ENCODE peak calls at places on chromosomes 6 and 20, in nine cellular contexts. K, D, Q, A, I, M, X, F and B are unnamed samples.

GRCh38 chr6:56278186-56278585 is 30.8 kb upstream of the COL21A1 start:
- DNase-seq in A (no peak), M (no peak), X (no peak), K (no peak), Q (no peak), D (no peak), I (no peak), F (no peak), B (no peak)

GRCh38 chr6:148342146-148343027 is at the start of gene SASH1:
- DNase-seq in F (peak), M (peak), Q (peak), D (peak), X (no peak), A (peak), I (peak), K (peak), B (peak)

GRCh38 chr20:58547527-58548475 is 32.6 kb upstream of the APCDD1L start:
- DNase-seq in F (no peak), M (no peak), A (peak), I (peak), D (peak), K (peak), Q (no peak), X (no peak), B (peak)

GRCh38 chr20:47727170-47727880 is 58.0 kb downstream of the SULF2 start:
- DNase-seq in I (no peak), D (no peak), M (no peak), Q (no peak), A (no peak), F (peak), X (no peak), K (no peak), B (no peak)

GRCh38 chr20:41095110-41095969 is 42.0 kb upstream of the PLCG1 start:
- DNase-seq in M (peak), F (peak), K (peak), X (peak), A (peak), Q (peak), I (no peak), D (peak), B (no peak)

GRCh38 chr6:15881150-15881549 is 218.3 kb upstream of the DTNBP1 start:
- DNase-seq in A (no peak), M (no peak), F (no peak), I (no peak), K (no peak), Q (no peak), D (no peak), X (no peak), B (no peak)

GRCh38 chr6:137873273-137873762 is 6.3 kb downstream of the TNFAIP3 start:
- DNase-seq in D (peak), M (no peak), X (peak), K (peak), A (no peak), F (peak), Q (no peak), I (no peak), B (no peak)

GRCh38 chr6:12331474-12331873 is 41.3 kb downstream of the EDN1 start:
- DNase-seq in X (no peak), I (no peak), K (no peak), F (no peak), Q (no peak), M (no peak), D (no peak), A (no peak), B (peak)

GRCh38 chr20:5481872-5482271 is 165.1 kb upstream of the PROKR2 start:
- DNase-seq in F (no peak), Q (no peak), X (no peak), A (no peak), M (no peak), I (no peak), D (no peak), K (no peak), B (no peak)

GRCh38 chr6:108113557-108114519 is 39.3 kb upstream of the OSTM1 start:
- DNase-seq in I (no peak), X (no peak), M (peak), K (peak), F (peak), D (peak), A (peak), Q (peak), B (no peak)

GRCh38 chr6:166618251-166618650 is 8.8 kb downstream of the RPS6KA2 start:
- DNase-seq in Q (no peak), I (no peak), X (no peak), K (no peak), D (no peak), F (no peak), M (no peak), A (no peak), B (peak)

GRCh38 chr6:17120019-17120418 is 18.2 kb downstream of the STMND1 start:
- DNase-seq in I (no peak), D (no peak), X (peak), M (no peak), A (no peak), Q (no peak), K (no peak), F (no peak), B (no peak)

GRCh38 chr20:24289737-24290481 is 179.5 kb upstream of the SYNDIG1 start:
- DNase-seq in D (no peak), I (no peak), Q (no peak), F (peak), M (no peak), X (no peak), K (no peak), A (no peak), B (no peak)

GRCh38 chr6:26240981-26241770 is 123.8 kb upstream of the BTN3A2 start:
- DNase-seq in D (peak), Q (no peak), F (peak), M (no peak), K (peak), X (no peak), I (no peak), A (no peak), B (no peak)

GRCh38 chr20:37647946-37648345 is 45.9 kb upstream of the CTNNBL1 start:
- DNase-seq in D (no peak), M (no peak), A (no peak), X (no peak), Q (no peak), I (no peak), F (no peak), K (no peak), B (no peak)

GRCh38 chr6:112620832-112621569 is 273.9 kb downstream of the RFPL4B start:
- DNase-seq in K (peak), M (no peak), A (no peak), D (peak), X (no peak), I (no peak), Q (no peak), F (no peak), B (no peak)

GRCh38 chr6:112622036-112622435 is 274.9 kb downstream of the RFPL4B start:
- DNase-seq in X (no peak), K (no peak), D (no peak), M (no peak), Q (no peak), A (no peak), I (no peak), F (no peak), B (no peak)

GRCh38 chr6:112618796-112619195 is 271.7 kb downstream of the RFPL4B start:
- DNase-seq in F (no peak), X (no peak), I (no peak), D (peak), K (no peak), A (no peak), Q (peak), M (peak), B (no peak)
- TF ChIP-seq CTCF in F (no peak), X (peak), I (peak), D (peak), K (no peak), A (no peak), Q (no peak), M (no peak), B (peak)

GRCh38 chr20:12159266-12159665 is 241.6 kb downstream of the BTBD3 start:
- DNase-seq in M (no peak), Q (no peak), F (no peak), A (no peak), X (no peak), I (no peak), D (no peak), K (no peak), B (no peak)
- TF ChIP-seq CTCF in M (no peak), Q (no peak), F (no peak), A (no peak), X (no peak), I (no peak), D (no peak), K (no peak), B (no peak)

GRCh38 chr20:3021777-3022176 is 21.6 kb upstream of the GNRH2 start:
- DNase-seq in Q (no peak), A (no peak), F (no peak), M (no peak), I (no peak), D (no peak), X (no peak), K (no peak), B (no peak)
- TF ChIP-seq CTCF in Q (no peak), A (no peak), F (no peak), M (no peak), I (no peak), D (no peak), X (no peak), K (no peak), B (no peak)

GRCh38 chr6:44029489-44030185 is 97.6 kb downstream of the MRPL14 start:
- DNase-seq in Q (no peak), I (no peak), M (no peak), K (no peak), A (no peak), X (no peak), F (no peak), D (no peak), B (no peak)

GRCh38 chr6:44030812-44031454 is 96.3 kb downstream of the MRPL14 start:
- DNase-seq in F (no peak), D (no peak), X (no peak), A (no peak), I (no peak), K (no peak), M (no peak), Q (no peak), B (no peak)

GRCh38 chr6:44025226-44025625 is 102.0 kb downstream of the MRPL14 start:
- DNase-seq in Q (no peak), F (no peak), A (no peak), X (no peak), K (no peak), I (no peak), M (no peak), D (no peak), B (no peak)

GRCh38 chr6:44024597-44025219 is 102.5 kb downstream of the MRPL14 start:
- DNase-seq in K (no peak), D (no peak), I (no peak), A (no peak), F (no peak), M (no peak), X (no peak), Q (no peak), B (no peak)

DNA sequence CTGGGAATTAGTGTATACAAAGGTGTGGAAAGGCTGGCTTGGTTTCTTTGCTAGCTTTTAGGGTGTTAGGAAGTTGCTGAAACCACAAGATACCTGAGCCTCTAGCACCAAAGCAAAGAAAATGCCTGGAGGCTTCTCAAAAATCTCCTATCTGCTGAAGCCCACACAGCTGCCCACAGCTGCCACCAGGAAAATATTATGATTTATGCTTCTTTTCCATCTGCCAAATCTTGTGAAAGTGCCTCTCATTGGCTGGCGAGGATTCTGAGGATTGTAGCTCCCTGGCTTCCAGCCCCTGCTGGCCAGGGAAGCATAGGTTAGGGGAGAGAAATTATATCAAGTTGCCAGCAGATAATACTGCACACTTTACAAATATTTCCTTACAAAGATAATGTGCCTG is 98.5 kb downstream of the MRPL14 start:
- DNase-seq in X (no peak), I (no peak), M (no peak), D (no peak), Q (no peak), K (no peak), A (no peak), F (no peak), B (no peak)
- TF ChIP-seq CTCF in X (peak), I (peak), M (no peak), D (peak), Q (no peak), K (no peak), A (no peak), F (no peak), B (peak)

DNA sequence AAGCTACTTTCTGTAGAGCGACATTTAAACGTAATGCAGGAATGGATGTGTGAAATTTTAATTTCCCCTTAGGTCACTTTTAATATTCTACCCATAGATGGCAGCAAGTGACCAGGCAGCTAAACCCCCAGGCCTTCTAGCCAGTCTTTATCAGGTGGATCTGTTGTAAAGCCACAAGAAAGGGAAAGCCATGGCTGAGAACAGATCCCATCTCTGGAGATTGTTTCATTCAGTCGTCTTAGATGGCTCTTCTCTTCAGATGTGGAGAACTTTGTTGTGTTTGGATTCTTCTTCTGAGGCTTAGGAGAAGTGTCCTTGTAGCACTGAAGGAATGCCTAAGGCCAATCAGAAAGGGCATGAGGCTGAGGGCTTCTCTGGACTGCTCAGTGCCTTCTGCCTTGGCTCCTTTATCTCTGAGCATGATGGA is 15.8 kb upstream of the RNF182 start:
- DNase-seq in I (no peak), X (peak), D (peak), M (peak), A (no peak), K (peak), F (peak), Q (peak), B (no peak)
- TF ChIP-seq CTCF in I (peak), X (peak), D (peak), M (peak), A (peak), K (peak), F (peak), Q (peak), B (peak)

GRCh38 chr6:158799051-158799792 is 19.9 kb downstream of the EZR start:
- DNase-seq in I (no peak), K (peak), X (no peak), F (no peak), D (peak), Q (no peak), A (no peak), M (no peak), B (no peak)
- TF ChIP-seq CTCF in I (no peak), K (peak), X (no peak), F (no peak), D (peak), Q (no peak), A (no peak), M (no peak), B (no peak)

GRCh38 chr6:126176266-126176665 is 163.6 kb upstream of the CENPW start:
- DNase-seq in Q (no peak), A (no peak), F (no peak), X (no peak), D (peak), K (no peak), M (no peak), I (no peak), B (no peak)
- TF ChIP-seq CTCF in Q (no peak), A (no peak), F (no peak), X (peak), D (peak), K (peak), M (no peak), I (peak), B (peak)

DNA sequence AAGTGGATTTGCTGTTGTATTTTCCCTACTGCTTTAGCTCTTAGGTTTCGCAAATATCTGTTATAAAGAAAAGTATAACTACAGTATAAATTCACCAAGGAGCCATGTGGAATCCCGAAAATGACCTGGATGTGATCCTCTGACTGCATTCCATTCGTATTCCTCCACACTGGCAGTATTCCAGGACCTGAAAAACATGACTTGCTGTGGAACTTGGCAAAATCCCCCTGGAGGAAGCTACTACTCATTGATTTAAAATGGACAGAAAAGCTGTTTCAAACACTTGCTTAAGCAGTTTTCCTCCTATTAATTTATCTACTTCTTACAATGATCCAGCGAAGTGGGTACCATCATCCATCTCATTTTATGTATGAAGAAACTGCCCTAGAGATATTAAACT is 13.3 kb upstream of the ENPP5 start:
- DNase-seq in Q (no peak), A (no peak), M (no peak), I (no peak), D (peak), F (no peak), K (peak), X (peak), B (no peak)
- TF ChIP-seq CTCF in Q (no peak), A (no peak), M (no peak), I (no peak), D (peak), F (no peak), K (peak), X (no peak), B (peak)